ENCODE peak calls at places on chromosome 14, in six cellular contexts. One of them, this sample, is unnamed.

GRCh38 chr14:71431169-71431525 is 501.1 kb upstream of the RGS6 start:
- DNase-seq in ovary: no peak
- DNase-seq in AG10803: no peak
- DNase-seq in SW 1271: no peak
- DNase-seq in ureter: no peak
- DNase-seq in GM13977: no peak
- DNase-seq in this sample: no peak

GRCh38 chr14:101595887-101596721 is 34.8 kb downstream of the DIO3 start:
- DNase-seq in ovary: no peak
- DNase-seq in AG10803: no peak
- DNase-seq in SW 1271: no peak
- DNase-seq in ureter: no peak
- DNase-seq in GM13977: no peak
- DNase-seq in this sample: no peak

GRCh38 chr14:64112859-64113258 is 181.3 kb downstream of the ESR2 start:
- DNase-seq in ovary: no peak
- DNase-seq in AG10803: no peak
- DNase-seq in SW 1271: no peak
- DNase-seq in ureter: no peak
- DNase-seq in GM13977: no peak
- DNase-seq in this sample: no peak

GRCh38 chr14:37550511-37550910 is 44.5 kb downstream of the FOXA1 start:
- DNase-seq in ovary: no peak
- DNase-seq in AG10803: peak
- DNase-seq in SW 1271: no peak
- DNase-seq in ureter: no peak
- DNase-seq in GM13977: no peak
- DNase-seq in this sample: peak

GRCh38 chr14:78611796-78612571 is 441.8 kb downstream of the NRXN3 start:
- DNase-seq in ovary: no peak
- DNase-seq in AG10803: peak
- DNase-seq in SW 1271: no peak
- DNase-seq in ureter: no peak
- DNase-seq in GM13977: no peak
- DNase-seq in this sample: no peak

GRCh38 chr14:91331761-91332447 is 85.7 kb downstream of the CCDC88C start:
- DNase-seq in ovary: no peak
- DNase-seq in AG10803: no peak
- DNase-seq in SW 1271: no peak
- DNase-seq in ureter: no peak
- DNase-seq in GM13977: no peak
- DNase-seq in this sample: no peak

GRCh38 chr14:92962831-92963095 is 39.8 kb downstream of the CHGA start:
- DNase-seq in ovary: no peak
- DNase-seq in AG10803: no peak
- DNase-seq in SW 1271: no peak
- DNase-seq in ureter: no peak
- DNase-seq in GM13977: no peak
- DNase-seq in this sample: no peak

GRCh38 chr14:74988131-74988530 is 14.6 kb upstream of the EIF2B2 start:
- DNase-seq in ovary: no peak
- DNase-seq in AG10803: peak
- DNase-seq in SW 1271: peak
- DNase-seq in ureter: no peak
- DNase-seq in GM13977: no peak
- DNase-seq in this sample: peak

GRCh38 chr14:95577067-95577800 is 42.4 kb downstream of the GLRX5 start:
- DNase-seq in ovary: no peak
- DNase-seq in AG10803: no peak
- DNase-seq in SW 1271: no peak
- DNase-seq in ureter: no peak
- DNase-seq in GM13977: peak
- DNase-seq in this sample: no peak